ENCODE peak calls at places on chromosomes 6 and 20, in seven cellular contexts. U is aorta, Z is skeletal muscle cell, B is dorsolateral prefrontal cortex, H is H7, F is astrocyte, I is HFF-Myc. Y is an unnamed sample.

GRCh38 chr20:45937765-45938164 is 3.3 kb downstream of the PCIF1 start:
- DNase-seq in B (no peak), H (no peak), U (no peak), Z (no peak), I (no peak), F (peak; percentile 47), Y (no peak)

GRCh38 chr6:83182114-83182513 is 11.0 kb downstream of the PGM3 start:
- DNase-seq in F (no peak), H (no peak), U (no peak), I (no peak), Z (no peak), B (no peak), Y (no peak)

GRCh38 chr20:57391439-57392129 is 388 bp downstream of the RBM38 start:
- DNase-seq in U (peak; percentile 79), Z (no peak), F (no peak), I (no peak), B (peak; percentile 20), H (peak; percentile 85), Y (no peak)

GRCh38 chr6:42226251-42227143 is 8.8 kb upstream of the MRPS10 start:
- DNase-seq in U (peak; percentile 30), H (no peak), I (no peak), B (no peak), Z (no peak), F (peak; percentile 65), Y (no peak)

GRCh38 chr20:22797103-22797502 is 212.7 kb upstream of the FOXA2 start:
- DNase-seq in F (peak; percentile 23), H (no peak), I (no peak), Z (no peak), B (no peak), U (no peak), Y (no peak)

GRCh38 chr6:90219168-90219985 is 77.3 kb downstream of the BACH2 start:
- DNase-seq in H (no peak), F (peak; percentile 96), U (no peak), I (peak; percentile 91), B (no peak), Z (peak; percentile 73), Y (peak; percentile 79)

GRCh38 chr6:31575335-31575901 is at the start of gene TNF:
- DNase-seq in H (peak; percentile 44), U (peak; percentile 78), B (no peak), Z (no peak), I (no peak), F (no peak), Y (no peak)

GRCh38 chr6:148969679-148970078 is 222.8 kb downstream of the UST start:
- DNase-seq in U (peak; percentile 78), B (no peak), H (peak; percentile 50), Z (peak; percentile 83), F (peak; percentile 70), I (no peak), Y (no peak)

GRCh38 chr6:48757661-48758060 is 646.7 kb upstream of the PTCHD4 start:
- DNase-seq in B (no peak), U (no peak), F (peak; percentile 48), I (no peak), Z (no peak), H (no peak), Y (no peak)

GRCh38 chr6:34181903-34182302 is 36.0 kb upstream of the GRM4 start:
- DNase-seq in H (peak; percentile 13), I (no peak), B (no peak), F (no peak), U (no peak), Z (no peak), Y (no peak)

GRCh38 chr6:167893416-167893815 is 66.7 kb downstream of the AFDN start:
- DNase-seq in I (no peak), B (no peak), H (no peak), Z (peak; percentile 8), F (peak; percentile 43), U (no peak), Y (no peak)

GRCh38 chr6:20755631-20756030 is 221.4 kb downstream of the CDKAL1 start:
- DNase-seq in F (no peak), U (no peak), B (no peak), H (no peak), I (peak; percentile 22), Z (peak; percentile 41), Y (no peak)

GRCh38 chr6:8940356-8940755 is 505.0 kb upstream of the SLC35B3 start:
- DNase-seq in B (no peak), F (no peak), Z (no peak), U (no peak), H (no peak), I (no peak), Y (no peak)

GRCh38 chr20:46785958-46786357 is 76.5 kb downstream of the SLC2A10 start:
- DNase-seq in I (no peak), F (no peak), Z (no peak), B (no peak), U (no peak), H (no peak), Y (no peak)

GRCh38 chr6:32638521-32639219 is 1.5 kb downstream of the HLA-DQA1 start:
- DNase-seq in H (no peak), U (no peak), Z (no peak), B (no peak), F (no peak), I (no peak), Y (no peak)

DNA sequence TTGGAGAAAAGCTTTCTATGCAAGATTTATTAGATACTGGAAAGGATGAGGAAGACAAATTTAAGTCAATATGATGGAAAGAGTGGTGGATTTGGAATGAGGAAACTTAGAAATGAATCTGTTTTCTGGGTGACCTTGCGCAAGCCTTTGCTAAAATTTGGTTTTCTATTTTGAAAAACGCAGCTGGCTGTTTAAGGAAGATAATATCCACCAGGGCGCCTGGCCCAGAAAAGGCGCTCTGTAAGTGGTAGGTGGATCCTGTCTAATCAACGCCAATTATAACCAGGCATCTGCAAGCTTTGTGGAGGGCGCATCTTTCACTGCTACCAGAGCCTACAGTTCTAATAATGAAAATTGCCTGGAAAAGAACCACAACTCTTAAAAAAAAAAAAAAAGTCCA is 398 bp upstream of the SPATS1 start:
- DNase-seq in B (no peak), F (no peak), Z (no peak), I (no peak), H (no peak), U (no peak), Y (no peak)
- H3K4me3 ChIP-seq in B (peak overlapping the region; percentile 52), F (no peak overlapping the region), Z (peak overlapping the region; percentile 12), I (no peak overlapping the region), H (no peak overlapping the region), U (no peak overlapping the region), Y (no peak overlapping the region)

GRCh38 chr6:15505463-15505918 is 157.3 kb downstream of the DTNBP1 start:
- DNase-seq in Z (peak; percentile 53), B (no peak), I (no peak), H (no peak), F (no peak), U (peak; percentile 68), Y (no peak)

GRCh38 chr6:15506066-15506465 is 156.8 kb downstream of the DTNBP1 start:
- DNase-seq in I (no peak), Z (no peak), B (no peak), F (no peak), U (peak; percentile 35), H (no peak), Y (no peak)

GRCh38 chr6:15504040-15504491 is 158.8 kb downstream of the DTNBP1 start:
- DNase-seq in I (no peak), H (no peak), Z (no peak), F (no peak), U (peak; percentile 75), B (no peak), Y (no peak)

GRCh38 chr6:15503346-15503680 is 159.5 kb downstream of the DTNBP1 start:
- DNase-seq in H (no peak), I (no peak), B (no peak), F (no peak), Z (no peak), U (peak; percentile 72), Y (no peak)

GRCh38 chr6:15504581-15505350 is 158.1 kb downstream of the DTNBP1 start:
- DNase-seq in Z (peak; percentile 98), I (peak; percentile 93), B (peak; percentile 45), F (peak; percentile 95), U (peak; percentile 80), H (no peak), Y (peak; percentile 74)
- H3K4me3 ChIP-seq in Z (peak overlapping the region; percentile 21), I (peak overlapping the region; percentile 20), B (peak overlapping the region; percentile 48), F (peak overlapping the region; percentile 35), U (no peak overlapping the region), H (no peak overlapping the region), Y (peak overlapping the region; percentile 20)

DNA sequence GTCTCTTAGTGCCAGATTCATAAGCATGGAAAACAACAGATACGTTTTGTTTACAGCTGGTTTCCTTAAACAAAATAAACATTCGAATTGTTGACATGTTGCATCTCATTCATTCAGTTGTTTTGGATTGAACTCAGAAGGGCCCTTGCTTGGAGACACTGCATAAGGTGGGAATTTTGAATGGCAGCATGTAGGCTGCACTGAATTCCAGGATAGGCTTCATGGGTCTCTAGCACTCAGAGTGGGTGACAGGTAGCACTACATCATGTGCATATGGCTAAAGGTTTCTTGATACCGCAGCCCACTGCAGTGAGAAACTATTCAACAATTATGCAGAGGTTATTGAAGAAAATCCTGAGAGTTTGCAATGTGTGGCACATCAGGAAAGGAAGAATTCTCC is 1.6 kb downstream of the BEND6 start:
- DNase-seq in B (no peak), I (no peak), U (no peak), Z (no peak), F (no peak), H (no peak), Y (no peak)
- H3K4me3 ChIP-seq in B (peak overlapping the region; percentile 86), I (no peak overlapping the region), U (no peak overlapping the region), Z (no peak overlapping the region), F (peak overlapping the region; percentile 94), H (no peak overlapping the region), Y (no peak overlapping the region)

GRCh38 chr20:49853640-49854039 is 41.0 kb downstream of the SLC9A8 start:
- DNase-seq in B (no peak), U (no peak), F (peak; percentile 68), H (peak; percentile 58), I (peak; percentile 47), Z (peak; percentile 51), Y (peak; percentile 92)
- H3K4me3 ChIP-seq in B (no peak overlapping the region), U (no peak overlapping the region), F (no peak overlapping the region), H (no peak overlapping the region), I (no peak overlapping the region), Z (no peak overlapping the region), Y (no peak overlapping the region)

GRCh38 chr20:19888269-19888669 is 128.9 kb upstream of the NAA20 start:
- DNase-seq in U (no peak), B (no peak), Z (no peak), I (no peak), H (no peak), F (no peak), Y (no peak)
- H3K4me3 ChIP-seq in U (no peak overlapping the region), B (peak overlapping the region; percentile 58), Z (no peak overlapping the region), I (no peak overlapping the region), H (no peak overlapping the region), F (no peak overlapping the region), Y (no peak overlapping the region)

Y was measured in retinal pigment epithelial cell.